ENCODE peak calls at places on chromosomes 6 and 20, in five cellular contexts. E is IMR-90, Y is A549, N is SK-N-SH, H is K562. B is an unnamed sample.

GRCh38 chr20:35561671-35562070 is 19.8 kb downstream of the ERGIC3 start:
- DNase-seq in E (no peak), Y (no peak), N (no peak), H (peak), B (no peak)

GRCh38 chr20:15077733-15078132 is 740.3 kb upstream of the FLRT3 start:
- DNase-seq in E (no peak), Y (no peak), N (no peak), H (no peak), B (no peak)

GRCh38 chr20:37914672-37915433 is 11.9 kb downstream of the VSTM2L start:
- DNase-seq in E (no peak), Y (no peak), N (peak), H (no peak), B (no peak)

GRCh38 chr6:90197854-90198496 is 98.7 kb downstream of the BACH2 start:
- DNase-seq in E (peak), Y (peak), N (no peak), H (no peak), B (no peak)

GRCh38 chr20:53763707-53764415 is 170.2 kb upstream of the ZNF217 start:
- DNase-seq in E (peak), Y (peak), N (no peak), H (no peak), B (no peak)

GRCh38 chr6:32867022-32867477 is 13.1 kb downstream of the PSMB9 start:
- DNase-seq in E (no peak), Y (no peak), N (no peak), H (no peak), B (no peak)

GRCh38 chr20:49854190-49854875 is 41.7 kb downstream of the SLC9A8 start:
- DNase-seq in E (no peak), Y (no peak), N (no peak), H (no peak), B (no peak)

GRCh38 chr6:157068691-157069228 is 254.6 kb downstream of the TMEM242 start:
- DNase-seq in E (peak), Y (no peak), N (no peak), H (no peak), B (peak)

GRCh38 chr6:81978230-81978629 is 225.7 kb upstream of the TENT5A start:
- DNase-seq in E (peak), Y (no peak), N (no peak), H (no peak), B (no peak)

GRCh38 chr6:91487729-91488392 is 901.0 kb upstream of the MAP3K7 start:
- DNase-seq in E (no peak), Y (no peak), N (no peak), H (no peak), B (no peak)

GRCh38 chr6:6604566-6604965 is 16.0 kb downstream of the LY86 start:
- DNase-seq in E (no peak), Y (no peak), N (no peak), H (no peak), B (no peak)

GRCh38 chr6:19836799-19837510 is at the start of gene ID4:
- DNase-seq in E (peak), Y (peak), N (peak), H (no peak), B (no peak)

GRCh38 chr6:6856538-6857523 is 250.9 kb upstream of the RREB1 start:
- DNase-seq in E (peak), Y (peak), N (peak), H (no peak), B (peak)

GRCh38 chr20:18005170-18005989 is 36.6 kb downstream of the MGME1 start:
- DNase-seq in E (no peak), Y (no peak), N (no peak), H (no peak), B (peak)

GRCh38 chr20:37524859-37525708 is 2.6 kb downstream of the BLCAP start:
- DNase-seq in E (peak), Y (no peak), N (no peak), H (no peak), B (no peak)

GRCh38 chr6:150725795-150726194 is 126.1 kb downstream of the PLEKHG1 start:
- DNase-seq in E (no peak), Y (no peak), N (no peak), H (no peak), B (no peak)

GRCh38 chr6:30169658-30170614 is 6.6 kb downstream of the TRIM15 start:
- DNase-seq in E (peak), Y (peak), N (peak), H (peak), B (peak)

GRCh38 chr20:48385527-48385926 is 442.3 kb downstream of the PREX1 start:
- DNase-seq in E (no peak), Y (no peak), N (no peak), H (no peak), B (no peak)

GRCh38 chr6:41488392-41489129 is 57.6 kb upstream of the FOXP4 start:
- DNase-seq in E (peak), Y (no peak), N (peak), H (no peak), B (peak)

DNA sequence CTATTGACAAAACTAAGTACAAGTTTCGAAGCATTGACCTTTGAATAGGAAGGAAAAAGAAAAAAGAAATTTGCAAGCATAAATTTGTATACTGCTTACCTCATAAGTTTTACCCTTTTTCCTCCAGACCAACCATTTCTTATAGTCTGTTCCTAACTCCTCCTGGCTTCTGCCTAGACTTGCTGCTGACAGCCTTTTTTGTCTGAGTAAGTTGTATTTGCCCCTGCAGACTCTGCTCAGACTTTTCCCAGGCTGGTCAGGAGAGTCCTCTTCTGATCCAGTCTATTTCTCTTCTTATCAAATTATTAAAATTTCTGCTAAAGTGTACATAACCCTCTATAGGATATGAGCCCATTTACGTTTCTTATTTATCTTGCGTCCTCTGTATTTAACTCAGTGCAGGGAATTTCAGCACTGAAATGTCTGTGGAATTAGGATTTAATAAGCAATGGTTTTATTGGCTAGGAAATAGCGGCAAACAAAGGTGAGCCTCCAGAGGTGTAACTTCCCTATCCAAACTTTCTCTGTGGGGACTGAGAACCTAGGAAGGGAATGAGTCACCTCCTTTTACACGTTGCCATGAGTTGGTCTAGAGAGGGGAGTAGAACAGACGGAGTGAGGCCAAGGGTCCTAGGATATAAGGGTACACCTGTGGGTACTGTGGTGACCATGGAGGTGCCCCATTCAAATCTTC is 207.1 kb upstream of the MARCKS start:
- DNase-seq in E (no peak), Y (no peak), N (no peak), H (no peak), B (no peak)
- TF ChIP-seq USF2 in E (no peak), Y (no peak), N (no peak), H (no peak), B (no peak)

DNA sequence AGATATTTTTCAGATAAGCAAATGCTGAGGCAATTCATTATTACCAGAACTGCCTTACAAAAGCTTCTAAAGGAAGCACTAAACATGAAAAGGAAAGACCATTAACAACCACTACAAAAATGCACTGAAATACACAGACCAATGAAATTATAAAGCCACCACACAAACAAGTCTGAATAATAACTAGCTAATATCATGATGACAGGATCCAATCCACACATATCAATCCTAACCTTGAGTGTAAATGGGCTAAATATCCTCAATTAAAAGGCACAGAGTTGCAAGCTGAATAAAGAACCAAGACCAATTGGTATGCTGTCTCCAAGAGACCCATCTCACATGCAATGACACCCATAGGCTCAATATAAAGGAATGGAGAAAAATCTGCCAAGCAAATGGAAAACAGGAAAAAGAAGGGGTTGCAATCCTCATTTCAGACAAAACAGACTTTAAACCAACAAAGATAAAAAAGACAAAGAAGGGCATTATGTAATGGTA is 58.0 kb upstream of the PHIP start:
- DNase-seq in E (no peak), Y (no peak), N (no peak), H (no peak), B (no peak)
- TF ChIP-seq RCOR1 in E (no peak), Y (no peak), N (no peak), H (no peak), B (no peak)

DNA sequence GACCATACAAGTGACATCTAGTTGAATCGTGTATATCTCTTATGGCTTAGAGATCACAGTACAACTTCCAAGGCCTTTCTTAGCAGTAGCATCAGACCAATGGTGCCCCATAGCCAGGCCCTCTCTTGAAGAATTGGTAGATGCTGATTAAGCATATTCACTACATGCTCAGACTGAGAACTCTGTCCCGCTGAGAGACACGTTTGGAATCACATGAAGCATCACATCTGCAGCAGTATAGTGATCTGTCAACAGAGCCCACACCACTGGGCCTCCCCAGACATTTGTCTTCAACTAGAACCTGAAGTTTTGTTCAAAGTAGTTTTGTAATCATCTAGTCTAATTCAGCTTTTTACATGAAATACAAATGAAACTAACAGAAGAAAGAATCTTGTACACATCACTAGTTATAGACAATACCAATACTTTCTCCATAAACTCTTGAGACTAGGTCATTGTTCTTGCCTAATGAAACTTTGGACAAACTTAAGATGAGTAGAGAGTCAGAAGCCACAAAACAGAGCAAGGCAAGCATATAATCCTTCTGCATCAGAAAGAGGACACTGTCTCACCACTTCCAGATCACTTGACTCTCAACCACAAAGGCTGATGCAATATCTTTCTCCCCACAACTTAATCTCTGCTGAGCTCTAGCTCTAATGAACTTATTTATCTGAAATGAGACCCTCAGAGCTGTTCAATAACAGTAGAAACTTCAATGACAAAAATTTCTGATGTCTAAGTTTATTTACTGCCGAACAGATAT is 182.7 kb downstream of the TBX18 start:
- DNase-seq in E (peak), Y (no peak), N (no peak), H (no peak), B (no peak)
- TF ChIP-seq USF2 in E (no peak), Y (no peak), N (no peak), H (no peak), B (no peak)

GRCh38 chr20:46974669-46975434 is 80.2 kb downstream of the EYA2 start:
- DNase-seq in E (no peak), Y (no peak), N (no peak), H (no peak), B (no peak)

GRCh38 chr20:46970937-46971630 is 76.4 kb downstream of the EYA2 start:
- DNase-seq in E (peak), Y (peak), N (peak), H (peak), B (no peak)

GRCh38 chr20:46977204-46977603 is 82.6 kb downstream of the EYA2 start:
- DNase-seq in E (no peak), Y (no peak), N (no peak), H (no peak), B (no peak)

GRCh38 chr20:46975976-46976375 is 81.3 kb downstream of the EYA2 start:
- DNase-seq in E (no peak), Y (no peak), N (no peak), H (no peak), B (no peak)

GRCh38 chr20:46973801-46974200 is 79.2 kb downstream of the EYA2 start:
- DNase-seq in E (no peak), Y (no peak), N (no peak), H (no peak), B (no peak)
- TF ChIP-seq RCOR1 in E (no peak), Y (no peak), N (no peak), H (no peak), B (no peak)

GRCh38 chr6:138818496-138819194 is 22.8 kb downstream of the ECT2L start:
- DNase-seq in E (no peak), Y (no peak), N (no peak), H (no peak), B (peak)
- TF ChIP-seq USF2 in E (no peak), Y (no peak), N (no peak), H (no peak), B (no peak)

GRCh38 chr6:56716229-56716628 is 73.5 kb upstream of the DST start:
- DNase-seq in E (peak), Y (no peak), N (no peak), H (no peak), B (no peak)

GRCh38 chr6:56714982-56715456 is 72.3 kb upstream of the DST start:
- DNase-seq in E (peak), Y (peak), N (peak), H (no peak), B (no peak)

GRCh38 chr6:56720882-56721281 is 78.2 kb upstream of the DST start:
- DNase-seq in E (no peak), Y (no peak), N (no peak), H (no peak), B (no peak)

GRCh38 chr6:56719310-56719709 is 76.6 kb upstream of the DST start:
- DNase-seq in E (no peak), Y (no peak), N (no peak), H (no peak), B (no peak)

DNA sequence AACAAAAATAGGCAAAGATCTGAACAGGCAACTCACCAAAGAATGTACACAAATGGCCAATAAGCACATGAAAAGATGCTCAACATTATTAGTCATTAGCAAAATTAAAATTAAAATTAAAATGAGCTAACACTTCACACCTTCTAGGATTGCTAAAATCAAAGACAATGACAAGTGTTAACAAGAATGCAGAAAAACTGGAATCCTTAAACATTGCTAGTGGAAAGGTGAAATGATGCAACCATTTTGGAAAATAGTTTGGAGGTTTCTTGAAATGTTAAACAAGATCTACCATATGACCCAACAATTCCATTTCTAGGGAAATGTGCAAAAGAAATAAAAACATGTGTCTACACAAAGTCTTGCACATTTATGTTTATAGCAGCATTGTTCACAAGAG is 75.5 kb upstream of the DST start:
- DNase-seq in E (no peak), Y (no peak), N (no peak), H (no peak), B (no peak)
- TF ChIP-seq RCOR1 in E (no peak), Y (no peak), N (no peak), H (no peak), B (no peak)

GRCh38 chr6:21609881-21610329 is 16.4 kb downstream of the SOX4 start:
- DNase-seq in E (no peak), Y (no peak), N (no peak), H (no peak), B (no peak)
- TF ChIP-seq USF2 in E (no peak), Y (no peak), N (no peak), H (no peak), B (no peak)

DNA sequence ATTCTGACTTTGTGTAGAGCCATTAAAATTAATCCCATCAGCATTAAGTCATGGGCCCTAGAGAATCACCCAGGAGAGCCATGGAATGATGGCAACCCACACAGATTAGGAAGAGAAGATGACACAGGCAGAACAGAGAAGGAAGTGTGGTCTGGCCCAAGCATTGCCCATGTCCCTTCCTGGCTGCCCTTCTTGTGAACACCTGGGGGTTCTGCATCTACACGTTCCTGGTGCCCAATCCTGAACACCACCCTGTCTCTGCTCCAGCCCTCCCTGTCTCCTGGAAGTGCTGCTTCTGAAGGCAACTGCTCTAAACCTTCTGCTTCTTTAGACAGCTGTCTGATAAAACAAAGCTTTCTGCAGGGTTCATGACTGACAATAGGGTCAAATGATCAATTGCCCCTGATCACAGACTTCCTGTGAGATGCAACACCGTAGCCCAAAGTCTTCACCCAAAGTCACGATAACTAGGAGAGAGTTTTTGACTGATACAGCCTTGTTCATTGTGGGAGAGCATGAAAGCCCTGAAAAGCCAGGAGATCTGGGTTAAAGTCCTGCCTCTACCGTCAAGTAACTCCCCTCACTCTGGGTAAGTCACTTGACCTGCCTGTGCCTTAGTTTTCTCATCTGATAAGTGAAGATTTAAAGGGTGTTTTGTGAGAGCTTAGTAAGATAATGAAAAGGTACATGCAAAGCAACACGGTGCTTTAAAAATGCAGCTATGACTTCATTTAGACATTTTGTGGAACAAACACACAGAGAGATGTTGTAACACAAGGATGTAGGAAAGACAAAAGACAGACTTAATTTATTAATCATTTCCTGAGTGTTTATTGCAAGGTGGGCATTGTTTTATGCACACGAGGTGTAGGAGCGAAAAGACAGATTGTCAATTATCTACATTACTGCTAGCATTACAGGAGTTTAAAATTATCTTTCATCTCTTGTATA is 291.2 kb upstream of the STXBP5 start:
- DNase-seq in E (no peak), Y (no peak), N (no peak), H (no peak), B (no peak)
- TF ChIP-seq RCOR1 in E (no peak), Y (no peak), N (no peak), H (no peak), B (no peak)

GRCh38 chr6:146700078-146700686 is 101.4 kb downstream of the ADGB start:
- DNase-seq in E (peak), Y (peak), N (peak), H (peak), B (peak)
- TF ChIP-seq USF2 in E (no peak), Y (no peak), N (no peak), H (no peak), B (no peak)